ENCODE peak calls at places on chromosomes 16 and 17, in four cellular contexts. One of them, this sample, is unnamed.

GRCh38 chr16:51731160-51731559 is 580.1 kb upstream of the SALL1 start:
- DNase-seq in PC-3: no peak
- DNase-seq in psoas muscle: no peak
- DNase-seq in foreskin fibroblast: no peak
- DNase-seq in this sample: no peak

GRCh38 chr16:50246299-50247122 is 19.8 kb upstream of the ADCY7 start:
- DNase-seq in PC-3: no peak
- DNase-seq in foreskin fibroblast: no peak
- DNase-seq in psoas muscle: no peak
- DNase-seq in this sample: no peak

GRCh38 chr17:39027037-39027436 is 59.8 kb upstream of the FBXO47 start:
- DNase-seq in foreskin fibroblast: peak
- DNase-seq in PC-3: peak
- DNase-seq in psoas muscle: peak
- DNase-seq in this sample: peak

GRCh38 chr17:27109346-27109745 is 184.6 kb upstream of the WSB1 start:
- DNase-seq in PC-3: no peak
- DNase-seq in foreskin fibroblast: no peak
- DNase-seq in psoas muscle: no peak
- DNase-seq in this sample: no peak

GRCh38 chr16:78630102-78630501 is 530.6 kb downstream of the WWOX start:
- DNase-seq in foreskin fibroblast: no peak
- DNase-seq in psoas muscle: no peak
- DNase-seq in PC-3: no peak
- DNase-seq in this sample: no peak

GRCh38 chr17:11644265-11645212 is 46.3 kb downstream of the DNAH9 start:
- DNase-seq in foreskin fibroblast: peak
- DNase-seq in psoas muscle: peak
- DNase-seq in PC-3: peak
- DNase-seq in this sample: peak

GRCh38 chr17:56424543-56425044 is 168.9 kb upstream of the NOG start:
- DNase-seq in psoas muscle: no peak
- DNase-seq in PC-3: no peak
- DNase-seq in foreskin fibroblast: no peak
- DNase-seq in this sample: no peak

GRCh38 chr17:6559753-6560215 is 3.4 kb upstream of the PITPNM3 start:
- DNase-seq in foreskin fibroblast: no peak
- DNase-seq in PC-3: no peak
- DNase-seq in psoas muscle: no peak
- DNase-seq in this sample: peak

GRCh38 chr17:50831430-50832064 is 3.8 kb upstream of the WFIKKN2 start:
- DNase-seq in foreskin fibroblast: no peak
- DNase-seq in PC-3: no peak
- DNase-seq in psoas muscle: no peak
- DNase-seq in this sample: no peak

GRCh38 chr17:19723967-19724366 is 7.6 kb upstream of the SLC47A2 start:
- DNase-seq in foreskin fibroblast: peak
- DNase-seq in PC-3: peak
- DNase-seq in psoas muscle: no peak
- DNase-seq in this sample: no peak

GRCh38 chr16:23500866-23501234 is 9.4 kb downstream of the GGA2 start:
- DNase-seq in PC-3: no peak
- DNase-seq in foreskin fibroblast: no peak
- DNase-seq in psoas muscle: no peak
- DNase-seq in this sample: no peak

GRCh38 chr17:80380068-80381061 is 34.6 kb upstream of the ENDOV start:
- DNase-seq in foreskin fibroblast: no peak
- DNase-seq in psoas muscle: no peak
- DNase-seq in PC-3: no peak
- DNase-seq in this sample: no peak

GRCh38 chr17:3308603-3309002 is 10.4 kb upstream of the OR3A1 start:
- DNase-seq in PC-3: no peak
- DNase-seq in psoas muscle: no peak
- DNase-seq in foreskin fibroblast: no peak
- DNase-seq in this sample: no peak

GRCh38 chr17:30323895-30324319 is 9.9 kb downstream of the TMIGD1 start:
- DNase-seq in PC-3: peak
- DNase-seq in psoas muscle: peak
- DNase-seq in foreskin fibroblast: peak
- DNase-seq in this sample: no peak

GRCh38 chr17:73719588-73720071 is 75.4 kb upstream of the SDK2 start:
- DNase-seq in PC-3: no peak
- DNase-seq in foreskin fibroblast: no peak
- DNase-seq in psoas muscle: no peak
- DNase-seq in this sample: peak

GRCh38 chr17:64938925-64939474 is 19.7 kb upstream of the LRRC37A3 start:
- DNase-seq in foreskin fibroblast: peak
- DNase-seq in PC-3: peak
- DNase-seq in psoas muscle: peak
- DNase-seq in this sample: peak

GRCh38 chr17:78351449-78352006 is 8.3 kb downstream of the SOCS3 start:
- DNase-seq in PC-3: no peak
- DNase-seq in psoas muscle: peak
- DNase-seq in foreskin fibroblast: peak
- DNase-seq in this sample: peak

GRCh38 chr16:47043970-47044684 is 70.7 kb upstream of the DNAJA2 start:
- DNase-seq in psoas muscle: no peak
- DNase-seq in foreskin fibroblast: no peak
- DNase-seq in PC-3: no peak
- DNase-seq in this sample: no peak

GRCh38 chr17:44655983-44656700 is at the start of gene MEIOC:
- DNase-seq in psoas muscle: no peak
- DNase-seq in PC-3: no peak
- DNase-seq in foreskin fibroblast: peak
- DNase-seq in this sample: no peak

GRCh38 chr16:85651822-85652430 is 36.8 kb downstream of the GINS2 start:
- DNase-seq in foreskin fibroblast: peak
- DNase-seq in PC-3: peak
- DNase-seq in psoas muscle: peak
- DNase-seq in this sample: no peak

GRCh38 chr16:17078950-17079631 is 391.7 kb downstream of the XYLT1 start:
- DNase-seq in psoas muscle: no peak
- DNase-seq in foreskin fibroblast: no peak
- DNase-seq in PC-3: no peak
- DNase-seq in this sample: no peak

GRCh38 chr17:20935740-20936139 is 107.1 kb downstream of the USP22 start:
- DNase-seq in psoas muscle: no peak
- DNase-seq in PC-3: peak
- DNase-seq in foreskin fibroblast: peak
- DNase-seq in this sample: no peak

GRCh38 chr17:80901319-80901718 is 90.3 kb upstream of the CHMP6 start:
- DNase-seq in PC-3: no peak
- DNase-seq in foreskin fibroblast: no peak
- DNase-seq in psoas muscle: no peak
- DNase-seq in this sample: no peak

GRCh38 chr17:57092171-57092570 is 7.1 kb downstream of the AKAP1 start:
- DNase-seq in foreskin fibroblast: peak
- DNase-seq in psoas muscle: no peak
- DNase-seq in PC-3: no peak
- DNase-seq in this sample: no peak

GRCh38 chr17:48575673-48576478 is 2.3 kb downstream of the HOXB4 start:
- DNase-seq in foreskin fibroblast: no peak
- DNase-seq in psoas muscle: no peak
- DNase-seq in PC-3: no peak
- DNase-seq in this sample: no peak
- TF ChIP-seq CTCF in foreskin fibroblast: no peak
- TF ChIP-seq CTCF in psoas muscle: no peak
- TF ChIP-seq CTCF in PC-3: no peak
- TF ChIP-seq CTCF in this sample: no peak

DNA sequence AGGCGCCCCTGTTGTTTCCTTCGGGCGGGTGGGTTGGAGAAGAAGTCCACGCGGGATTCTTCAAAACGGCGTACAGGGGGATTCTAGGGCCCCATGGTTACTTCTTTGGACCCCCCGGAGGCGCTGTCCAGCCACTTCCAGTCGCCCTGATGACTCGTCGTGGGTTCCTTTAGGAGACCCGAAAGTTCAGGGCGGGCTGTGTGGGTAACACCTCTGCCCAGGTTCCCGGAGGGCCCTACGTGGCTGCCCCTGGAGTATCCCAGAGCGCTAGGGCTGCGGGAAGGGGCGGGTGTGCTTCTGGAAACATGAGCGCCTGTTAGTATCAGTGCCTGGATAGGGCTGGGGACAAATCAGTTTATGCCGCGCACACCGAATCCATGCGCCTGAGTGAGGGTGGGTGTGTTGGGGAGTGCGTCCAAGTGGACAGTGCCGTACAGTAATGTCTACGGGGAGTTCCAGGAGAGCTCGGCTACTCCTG is 602 bp upstream of the HIC1 start:
- DNase-seq in foreskin fibroblast: peak
- DNase-seq in psoas muscle: no peak
- DNase-seq in PC-3: peak
- DNase-seq in this sample: no peak
- H3K4me3 ChIP-seq in foreskin fibroblast: peak
- H3K4me3 ChIP-seq in psoas muscle: peak
- H3K4me3 ChIP-seq in PC-3: peak
- H3K4me3 ChIP-seq in this sample: peak

GRCh38 chr16:1105888-1106620 is 10.0 kb upstream of the C1QTNF8 start:
- DNase-seq in PC-3: peak
- DNase-seq in foreskin fibroblast: peak
- DNase-seq in psoas muscle: peak
- DNase-seq in this sample: peak

GRCh38 chr16:1107141-1107540 is 11.1 kb upstream of the C1QTNF8 start:
- DNase-seq in PC-3: no peak
- DNase-seq in psoas muscle: no peak
- DNase-seq in foreskin fibroblast: no peak
- DNase-seq in this sample: no peak

GRCh38 chr16:1107731-1108130 is 11.7 kb upstream of the C1QTNF8 start:
- DNase-seq in psoas muscle: no peak
- DNase-seq in foreskin fibroblast: no peak
- DNase-seq in PC-3: no peak
- DNase-seq in this sample: no peak

GRCh38 chr16:1108299-1109252 is 12.5 kb upstream of the C1QTNF8 start:
- DNase-seq in foreskin fibroblast: peak
- DNase-seq in PC-3: peak
- DNase-seq in psoas muscle: peak
- DNase-seq in this sample: no peak

DNA sequence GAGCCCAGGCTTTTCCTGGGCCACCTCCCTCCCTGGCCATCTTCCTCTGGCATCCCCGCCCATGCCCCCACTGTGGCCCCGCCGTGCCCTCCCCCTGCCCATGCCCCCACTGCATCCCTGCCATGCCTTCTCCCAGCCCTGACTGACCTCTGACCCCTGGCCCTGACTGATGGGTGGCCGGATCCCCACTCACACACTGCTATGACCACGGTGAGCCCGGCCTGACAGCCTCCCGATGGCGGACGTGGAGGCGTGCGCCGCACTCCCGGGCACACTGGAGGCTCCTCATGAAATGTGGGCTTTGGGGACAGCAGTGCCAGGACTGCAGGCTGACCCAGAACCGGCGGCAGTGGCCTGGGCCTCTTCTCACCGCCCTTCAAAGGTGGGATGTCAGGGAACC is 10.6 kb upstream of the C1QTNF8 start:
- DNase-seq in psoas muscle: no peak
- DNase-seq in PC-3: no peak
- DNase-seq in foreskin fibroblast: no peak
- DNase-seq in this sample: no peak
- TF ChIP-seq CTCF in psoas muscle: no peak
- TF ChIP-seq CTCF in PC-3: no peak
- TF ChIP-seq CTCF in foreskin fibroblast: no peak
- TF ChIP-seq CTCF in this sample: no peak

DNA sequence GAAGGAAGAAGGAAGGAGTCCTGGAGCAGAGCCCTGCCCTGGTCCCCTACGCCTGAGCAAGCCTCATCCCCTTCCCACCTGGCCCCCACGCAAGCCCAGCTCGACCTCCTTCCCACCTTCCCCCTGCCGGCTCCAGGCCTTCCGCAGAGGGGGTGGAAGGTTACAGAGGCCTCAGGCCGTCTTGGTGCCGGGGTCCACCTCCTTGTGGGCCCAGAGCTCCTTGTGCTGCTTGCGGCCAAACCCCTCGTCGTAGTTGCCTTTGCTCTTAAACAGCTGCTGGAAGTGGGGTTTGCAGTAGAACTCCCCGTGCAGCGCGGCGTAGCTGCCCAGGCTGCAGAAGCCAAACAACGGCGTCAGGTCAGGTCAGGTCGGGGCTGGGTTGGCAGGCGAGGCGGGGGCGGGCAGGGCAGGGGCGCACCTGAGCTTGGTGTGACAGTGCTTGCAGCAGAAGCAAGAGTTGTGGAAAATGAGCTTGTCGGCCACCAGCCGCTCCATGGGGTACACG is 1.5 kb downstream of the LIMD2 start:
- DNase-seq in PC-3: no peak
- DNase-seq in psoas muscle: no peak
- DNase-seq in foreskin fibroblast: no peak
- DNase-seq in this sample: no peak
- H3K4me3 ChIP-seq in PC-3: peak
- H3K4me3 ChIP-seq in psoas muscle: peak
- H3K4me3 ChIP-seq in foreskin fibroblast: no peak
- H3K4me3 ChIP-seq in this sample: peak

GRCh38 chr16:8655184-8655717 is 19.2 kb upstream of the ABAT start:
- DNase-seq in foreskin fibroblast: peak
- DNase-seq in psoas muscle: no peak
- DNase-seq in PC-3: no peak
- DNase-seq in this sample: no peak
- TF ChIP-seq CTCF in foreskin fibroblast: peak
- TF ChIP-seq CTCF in psoas muscle: no peak
- TF ChIP-seq CTCF in PC-3: no peak
- TF ChIP-seq CTCF in this sample: peak

GRCh38 chr17:59746849-59747445 is 39.5 kb downstream of the VMP1 start:
- DNase-seq in PC-3: peak
- DNase-seq in foreskin fibroblast: peak
- DNase-seq in psoas muscle: no peak
- DNase-seq in this sample: no peak
- H3K4me3 ChIP-seq in PC-3: no peak
- H3K4me3 ChIP-seq in foreskin fibroblast: no peak
- H3K4me3 ChIP-seq in psoas muscle: no peak
- H3K4me3 ChIP-seq in this sample: no peak

DNA sequence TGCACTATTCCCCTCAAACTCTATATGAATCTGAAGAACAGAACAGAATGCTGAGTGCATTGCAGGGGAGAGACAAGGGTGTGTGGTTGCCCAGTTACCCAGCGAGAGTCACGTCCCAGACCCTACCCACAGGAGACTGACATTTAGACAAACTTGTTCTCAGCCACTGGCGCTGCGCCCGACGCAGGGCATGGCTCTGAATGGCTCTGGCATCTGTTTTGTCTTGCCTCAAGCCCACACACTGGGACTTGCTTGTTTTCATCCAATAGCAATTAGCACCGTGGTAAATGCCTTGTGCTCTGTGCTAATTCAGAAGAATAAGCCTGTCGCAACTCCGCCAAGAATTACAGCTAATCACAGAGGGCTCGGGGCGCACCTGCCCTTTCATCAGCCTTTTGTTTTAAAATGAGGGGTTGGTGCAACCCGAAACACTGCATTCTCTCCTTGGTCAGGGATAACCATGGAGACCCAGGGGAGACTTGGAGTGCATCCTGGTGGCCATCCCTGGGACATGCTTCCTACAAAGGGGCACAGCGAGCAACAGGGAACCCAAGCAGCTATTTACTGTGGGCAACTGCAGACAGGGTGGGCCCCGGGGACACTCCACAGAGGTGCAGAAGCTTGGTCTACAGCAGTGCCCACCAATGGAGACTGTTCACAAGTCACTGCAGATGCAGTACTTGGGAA is 220.5 kb upstream of the ZFHX3 start:
- DNase-seq in foreskin fibroblast: peak
- DNase-seq in psoas muscle: no peak
- DNase-seq in PC-3: no peak
- DNase-seq in this sample: no peak
- TF ChIP-seq CTCF in foreskin fibroblast: peak
- TF ChIP-seq CTCF in psoas muscle: no peak
- TF ChIP-seq CTCF in PC-3: no peak
- TF ChIP-seq CTCF in this sample: no peak